ENCODE peak calls at places on chromosome 21, in ten cellular contexts. S, E, I, Z, F, Y, V, R, C and B are unnamed samples.

GRCh38 chr21:27269646-27270045 is 302.8 kb upstream of the ADAMTS5 start:
- DNase-seq in V (peak; percentile 93), Y (no peak), F (peak; percentile 69), R (no peak), S (no peak), I (no peak), E (peak; percentile 81), Z (no peak), C (no peak), B (no peak)

GRCh38 chr21:37072239-37072987 is 458 bp downstream of the PIGP start:
- DNase-seq in R (peak; percentile 65), Z (peak; percentile 66), V (peak; percentile 85), F (no peak), S (no peak), C (peak; percentile 27), E (no peak), Y (no peak), I (peak; percentile 57), B (peak; percentile 69)

GRCh38 chr21:31045841-31046240 is 7.6 kb upstream of the KRTAP19-8 start:
- DNase-seq in C (no peak), R (no peak), Z (no peak), V (no peak), I (no peak), S (no peak), Y (no peak), F (no peak), E (no peak), B (no peak)

GRCh38 chr21:32929633-32930038 is 96.1 kb upstream of the OLIG2 start:
- DNase-seq in V (no peak), E (no peak), F (no peak), I (no peak), Y (no peak), R (no peak), C (no peak), S (no peak), Z (no peak), B (no peak)

GRCh38 chr21:39633770-39634181 is 21.0 kb downstream of the B3GALT5 start:
- DNase-seq in R (no peak), Y (no peak), V (peak; percentile 98), Z (no peak), E (peak; percentile 22), F (peak; percentile 74), I (no peak), S (peak; percentile 90), C (no peak), B (no peak)

GRCh38 chr21:46006547-46007497 is 25.3 kb downstream of the COL6A1 start:
- DNase-seq in R (no peak), V (no peak), S (no peak), I (no peak), Z (no peak), C (no peak), Y (peak; percentile 70), F (no peak), E (no peak), B (peak; percentile 34)

GRCh38 chr21:19523731-19524130 is 1120.1 kb upstream of the TMPRSS15 start:
- DNase-seq in Z (no peak), Y (no peak), S (no peak), R (no peak), C (no peak), F (no peak), E (peak; percentile 42), I (no peak), V (no peak), B (no peak)

GRCh38 chr21:46552865-46553379 is 52.0 kb downstream of the S100B start:
- DNase-seq in F (no peak), I (no peak), Y (no peak), V (no peak), Z (no peak), S (no peak), C (no peak), E (no peak), R (no peak), B (no peak)

GRCh38 chr21:29245104-29245643 is 53.5 kb upstream of the BACH1 start:
- DNase-seq in F (no peak), C (no peak), Z (peak; percentile 23), Y (no peak), I (no peak), E (no peak), V (no peak), S (no peak), R (no peak), B (no peak)

GRCh38 chr21:38912789-38913119 is 107.0 kb downstream of the ETS2 start:
- DNase-seq in R (no peak), C (no peak), F (no peak), Y (no peak), V (no peak), Z (no peak), E (no peak), I (no peak), S (no peak), B (no peak)

GRCh38 chr21:26572668-26573381 is at the start of gene CYYR1:
- DNase-seq in Y (peak; percentile 48), F (no peak), R (no peak), V (peak; percentile 5), I (no peak), E (no peak), S (no peak), Z (no peak), C (no peak), B (no peak)

GRCh38 chr21:18265955-18266354 is 21.3 kb downstream of the CHODL start:
- DNase-seq in Y (no peak), Z (no peak), R (no peak), E (peak; percentile 2), I (no peak), V (no peak), S (no peak), C (no peak), F (no peak), B (no peak)
- TF ChIP-seq CTCF in Y (no peak), Z (no peak), R (no peak), E (no peak), I (no peak), V (no peak), S (no peak), C (no peak), F (no peak), B (no peak)

GRCh38 chr21:42124826-42125570 is 53.9 kb downstream of the UMODL1 start:
- DNase-seq in C (no peak), Y (peak; percentile 58), E (no peak), F (no peak), R (no peak), Z (no peak), I (no peak), S (no peak), V (no peak), B (no peak)

GRCh38 chr21:42127164-42128125 is 56.3 kb downstream of the UMODL1 start:
- DNase-seq in R (no peak), E (no peak), Z (no peak), S (no peak), V (no peak), I (no peak), F (no peak), C (no peak), Y (peak; percentile 24), B (no peak)

GRCh38 chr21:42123509-42123908 is 52.4 kb downstream of the UMODL1 start:
- DNase-seq in E (no peak), I (no peak), S (no peak), R (no peak), C (no peak), Z (no peak), Y (no peak), F (no peak), V (no peak), B (no peak)

GRCh38 chr21:42124081-42124480 is 53.0 kb downstream of the UMODL1 start:
- DNase-seq in Z (no peak), R (no peak), C (no peak), F (no peak), E (no peak), S (no peak), I (no peak), Y (peak; percentile 43), V (no peak), B (no peak)

DNA sequence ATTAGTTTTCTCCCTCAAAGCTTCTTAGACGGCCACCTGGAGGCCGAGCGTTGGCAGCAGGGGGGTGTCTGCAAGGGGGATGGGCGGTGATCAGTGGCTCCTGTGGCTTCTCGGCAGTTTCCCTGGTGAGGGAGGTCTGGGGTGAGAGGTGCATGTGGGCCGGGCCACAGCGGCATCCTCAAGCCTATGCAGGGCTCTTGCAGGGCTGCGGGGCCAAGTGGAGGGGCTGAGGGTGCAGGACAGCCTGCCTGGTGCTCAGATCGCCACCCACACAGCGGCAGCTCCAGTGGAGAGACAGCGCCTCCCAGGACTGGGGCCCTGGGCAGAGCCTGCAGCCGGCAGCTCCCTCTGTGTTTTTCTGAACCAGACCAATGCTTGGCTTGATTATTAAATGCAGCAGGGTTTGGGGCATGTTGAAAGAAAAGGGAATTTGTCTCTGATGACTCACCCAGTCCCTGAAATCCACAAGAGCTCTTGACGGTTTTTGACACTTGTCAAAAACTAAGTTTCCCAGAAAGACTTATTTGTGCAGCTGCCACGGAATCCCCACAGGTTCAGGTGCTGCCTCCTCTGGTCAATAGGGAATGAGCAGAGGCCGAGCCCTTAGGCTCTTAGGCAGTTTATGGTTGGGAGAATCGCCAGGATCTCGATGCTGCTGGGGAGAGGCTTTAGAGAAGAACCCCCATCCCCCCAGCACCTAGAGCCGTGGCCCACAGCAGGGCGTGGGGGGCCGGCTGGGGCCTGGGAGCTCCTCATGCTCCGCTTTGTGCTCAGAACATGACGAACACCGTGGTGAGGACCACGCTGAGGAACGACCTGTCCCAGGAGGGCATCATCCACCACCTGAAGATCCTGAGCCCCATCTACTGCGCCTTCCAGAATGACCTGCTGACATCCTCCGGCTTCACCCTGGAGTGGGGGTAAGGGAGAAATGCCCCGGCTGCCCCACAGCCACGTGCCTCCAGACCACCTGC is 54.7 kb downstream of the UMODL1 start:
- DNase-seq in V (peak; percentile 69), E (peak; percentile 38), I (no peak), R (no peak), S (no peak), Z (peak; percentile 30), F (peak; percentile 8), C (no peak), Y (peak; percentile 65), B (no peak)
- TF ChIP-seq CTCF in V (peak; percentile 19), E (peak; percentile 32), I (no peak), R (no peak), S (peak; percentile 55), Z (peak; percentile 27), F (peak; percentile 10), C (no peak), Y (no peak), B (no peak)

DNA sequence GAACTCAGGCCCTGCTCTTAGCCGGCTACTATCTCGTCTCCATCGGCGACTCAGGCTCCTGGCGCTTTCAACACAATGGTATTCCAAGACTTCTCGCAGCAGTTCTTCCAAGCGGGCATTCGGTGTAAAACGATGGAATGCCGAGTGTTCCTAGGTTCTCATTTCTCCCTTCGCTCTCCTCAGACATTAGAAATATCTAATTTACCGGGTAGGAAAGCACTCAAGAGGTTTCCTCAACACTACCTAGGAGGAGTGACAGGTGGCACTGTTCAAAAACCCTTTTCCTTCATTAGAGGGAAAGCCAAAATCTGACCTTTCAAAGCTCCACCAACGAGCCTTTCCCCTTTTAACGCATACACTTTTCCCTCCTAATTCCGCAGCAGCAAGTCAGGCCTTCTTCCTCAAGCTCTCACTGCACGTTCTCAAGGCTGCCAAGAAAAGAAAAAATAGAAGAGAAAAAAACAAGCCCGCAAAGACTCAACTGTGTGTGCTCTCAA is 601 bp downstream of the UBE2G2 start:
- DNase-seq in V (peak; percentile 32), Z (no peak), I (no peak), F (no peak), C (no peak), E (peak; percentile 31), R (no peak), S (peak; percentile 29), Y (no peak), B (no peak)
- TF ChIP-seq CTCF in V (peak; percentile 43), Z (peak; percentile 18), I (peak; percentile 78), F (peak; percentile 28), C (peak; percentile 38), E (peak; percentile 37), R (peak; percentile 37), S (peak; percentile 50), Y (no peak), B (peak; percentile 26)

GRCh38 chr21:34091607-34092006 is 18.2 kb downstream of the MRPS6 start:
- DNase-seq in I (no peak), V (no peak), S (peak; percentile 3), F (no peak), R (no peak), E (peak; percentile 11), Z (no peak), C (no peak), Y (no peak), B (no peak)
- TF ChIP-seq CTCF in I (peak; percentile 34), V (peak; percentile 47), S (peak; percentile 58), F (peak; percentile 55), R (peak; percentile 12), E (peak; percentile 47), Z (no peak), C (peak; percentile 12), Y (no peak), B (peak; percentile 24)